ENCODE peak calls at places on chromosomes 2 and 18, in ten cellular contexts. A, M, X, C, V, K, Y, T, E and N are unnamed samples.

GRCh38 chr18:54130177-54130576 is 94.3 kb downstream of the MBD2 start:
- DNase-seq in A (no peak), M (no peak), X (no peak), C (no peak), V (no peak), K (no peak), Y (no peak), T (no peak), E (no peak), N (no peak)

GRCh38 chr2:216777637-216778273 is 82.1 kb downstream of the TNP1 start:
- DNase-seq in A (no peak), M (no peak), X (no peak), C (no peak), V (peak; percentile 56), K (no peak), Y (no peak), T (peak; percentile 73), E (peak; percentile 69), N (peak; percentile 55)

GRCh38 chr2:12734914-12735654 is 18.3 kb downstream of the TRIB2 start:
- DNase-seq in A (no peak), M (no peak), X (peak; percentile 49), C (no peak), V (peak; percentile 69), K (no peak), Y (no peak), T (no peak), E (no peak), N (no peak)

GRCh38 chr2:75503048-75503607 is 57.6 kb downstream of the EVA1A start:
- DNase-seq in A (no peak), M (no peak), X (no peak), C (no peak), V (peak; percentile 56), K (peak; percentile 77), Y (no peak), T (no peak), E (peak; percentile 87), N (peak; percentile 72)

GRCh38 chr2:2012505-2012904 is 268.2 kb upstream of the PXDN start:
- DNase-seq in A (no peak), M (no peak), X (no peak), C (no peak), V (no peak), K (no peak), Y (peak; percentile 67), T (no peak), E (peak; percentile 75), N (peak; percentile 53)

GRCh38 chr2:219675206-219675605 is 47.8 kb downstream of the SLC4A3 start:
- DNase-seq in A (no peak), M (no peak), X (no peak), C (no peak), V (no peak), K (no peak), Y (no peak), T (no peak), E (no peak), N (no peak)

GRCh38 chr2:2639251-2640139 is 308.4 kb upstream of the MYT1L start:
- DNase-seq in A (no peak), M (no peak), X (no peak), C (no peak), V (no peak), K (no peak), Y (no peak), T (no peak), E (no peak), N (no peak)

GRCh38 chr2:3870997-3871396 is 167.6 kb downstream of the DCDC2C start:
- DNase-seq in A (no peak), M (no peak), X (no peak), C (no peak), V (no peak), K (no peak), Y (no peak), T (no peak), E (no peak), N (no peak)

GRCh38 chr18:7870855-7871254 is 303.7 kb downstream of the PTPRM start:
- DNase-seq in A (no peak), M (no peak), X (no peak), C (no peak), V (peak; percentile 82), K (no peak), Y (no peak), T (no peak), E (no peak), N (peak; percentile 57)

GRCh38 chr2:239267411-239267941 is 133.3 kb downstream of the HDAC4 start:
- DNase-seq in A (peak; percentile 80), M (peak; percentile 83), X (no peak), C (peak; percentile 53), V (peak; percentile 89), K (no peak), Y (no peak), T (no peak), E (peak; percentile 80), N (peak; percentile 82)

GRCh38 chr2:100339823-100340222 is 17.5 kb upstream of the LONRF2 start:
- DNase-seq in A (no peak), M (no peak), X (no peak), C (no peak), V (no peak), K (no peak), Y (no peak), T (no peak), E (no peak), N (no peak)

GRCh38 chr2:201883559-201883958 is 77.2 kb downstream of the CDK15 start:
- DNase-seq in A (no peak), M (peak; percentile 86), X (no peak), C (peak; percentile 24), V (no peak), K (no peak), Y (no peak), T (no peak), E (no peak), N (no peak)

GRCh38 chr2:105926960-105927678 is 182.4 kb downstream of the NCK2 start:
- DNase-seq in A (no peak), M (no peak), X (no peak), C (peak; percentile 38), V (no peak), K (no peak), Y (no peak), T (no peak), E (no peak), N (no peak)

GRCh38 chr2:18885457-18885856 is 296.1 kb upstream of the NT5C1B start:
- DNase-seq in A (no peak), M (no peak), X (no peak), C (no peak), V (no peak), K (no peak), Y (no peak), T (no peak), E (no peak), N (no peak)

GRCh38 chr2:18889565-18890332 is 300.4 kb upstream of the NT5C1B start:
- DNase-seq in A (no peak), M (no peak), X (no peak), C (no peak), V (no peak), K (no peak), Y (no peak), T (no peak), E (no peak), N (no peak)

DNA sequence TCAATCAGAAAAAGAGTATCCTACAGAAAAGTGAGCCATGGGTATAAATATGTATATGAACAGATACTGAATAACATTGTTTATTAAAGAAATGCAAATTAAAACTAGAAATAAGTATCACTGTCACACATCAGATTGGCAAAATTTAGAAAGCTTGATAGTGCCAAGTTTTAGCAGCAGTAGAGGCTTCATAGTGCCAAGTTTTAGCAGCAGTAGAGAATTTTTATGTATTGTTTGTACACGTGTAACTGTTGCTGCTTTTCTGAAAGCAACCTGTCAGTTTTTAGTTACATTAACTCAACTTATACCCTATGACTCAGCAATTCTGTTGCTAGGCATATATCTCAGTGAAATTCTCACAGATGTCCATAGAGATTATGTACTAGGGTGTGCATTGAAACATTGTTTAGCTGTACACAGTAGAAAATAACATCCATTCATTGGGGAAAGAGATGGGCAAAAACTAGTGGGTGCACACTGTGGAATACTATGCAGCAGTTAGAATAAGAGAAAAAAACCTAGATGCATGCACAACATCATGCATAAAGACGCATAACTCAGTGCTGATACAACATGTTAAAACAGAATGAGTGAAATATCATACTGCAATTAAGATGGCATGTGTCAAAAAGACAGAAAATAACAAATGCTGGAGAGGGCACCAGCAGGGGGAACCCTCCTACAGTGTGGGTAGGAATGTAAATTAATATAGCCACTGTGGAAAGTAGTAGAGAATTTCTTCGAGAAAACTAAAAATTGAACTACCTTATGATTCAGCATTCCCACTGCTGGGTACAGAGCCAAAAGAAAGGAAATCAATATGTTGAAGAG is 294.5 kb upstream of the NT5C1B start:
- DNase-seq in A (no peak), M (no peak), X (no peak), C (peak; percentile 20), V (peak; percentile 48), K (no peak), Y (no peak), T (no peak), E (peak; percentile 20), N (peak; percentile 62)
- TF ChIP-seq CTCF in A (no peak), M (no peak), X (no peak), C (peak; percentile 50), V (peak; percentile 59), K (peak; percentile 42), Y (no peak), T (peak; percentile 27), E (peak; percentile 66), N (peak; percentile 60)

GRCh38 chr18:36448384-36449290 is 151.1 kb downstream of the FHOD3 start:
- DNase-seq in A (no peak), M (peak; percentile 67), X (no peak), C (no peak), V (no peak), K (no peak), Y (no peak), T (no peak), E (no peak), N (no peak)
- H3K4me3 ChIP-seq in A (no peak overlapping the region), M (no peak overlapping the region), X (no peak overlapping the region), C (no peak overlapping the region), V (no peak overlapping the region), K (no peak overlapping the region), Y (no peak overlapping the region), T (no peak overlapping the region), E (no peak overlapping the region), N (no peak overlapping the region)

GRCh38 chr2:169479257-169480078 is at the start of gene BBS5:
- DNase-seq in A (peak; percentile 82), M (peak; percentile 92), X (peak; percentile 61), C (peak; percentile 79), V (peak; percentile 87), K (peak; percentile 48), Y (peak; percentile 84), T (peak; percentile 88), E (peak; percentile 83), N (peak; percentile 89)
- TF ChIP-seq CTCF in A (no peak), M (peak; percentile 42), X (peak; percentile 40), C (peak; percentile 47), V (peak; percentile 54), K (peak; percentile 59), Y (peak; percentile 38), T (peak; percentile 67), E (peak; percentile 71), N (peak; percentile 40)

GRCh38 chr18:70355620-70356385 is 67.0 kb downstream of the SOCS6 start:
- DNase-seq in A (no peak), M (no peak), X (no peak), C (no peak), V (no peak), K (no peak), Y (no peak), T (no peak), E (no peak), N (no peak)

GRCh38 chr18:70354080-70354479 is 65.2 kb downstream of the SOCS6 start:
- DNase-seq in A (no peak), M (no peak), X (no peak), C (no peak), V (no peak), K (no peak), Y (no peak), T (no peak), E (no peak), N (no peak)

GRCh38 chr18:70359071-70359470 is 70.2 kb downstream of the SOCS6 start:
- DNase-seq in A (no peak), M (no peak), X (no peak), C (no peak), V (no peak), K (no peak), Y (no peak), T (no peak), E (no peak), N (no peak)

GRCh38 chr18:70354771-70355170 is 65.9 kb downstream of the SOCS6 start:
- DNase-seq in A (no peak), M (no peak), X (no peak), C (no peak), V (no peak), K (no peak), Y (no peak), T (no peak), E (no peak), N (no peak)
- H3K4me3 ChIP-seq in A (no peak overlapping the region), M (no peak overlapping the region), X (no peak overlapping the region), C (no peak overlapping the region), V (no peak overlapping the region), K (no peak overlapping the region), Y (no peak overlapping the region), T (no peak overlapping the region), E (no peak overlapping the region), N (no peak overlapping the region)